ENCODE peak calls at places on chromosomes 7 and 10, in nine cellular contexts. One of them, this sample, is unnamed.

GRCh38 chr10:64345856-64346255 is 824.7 kb downstream of the REEP3 start:
- DNase-seq in CD8-positive, alpha-beta T cell: no peak
- DNase-seq in mammary epithelial cell: no peak
- DNase-seq in colonic mucosa: no peak
- DNase-seq in fibroblast of lung: no peak
- DNase-seq in adrenal gland: no peak
- DNase-seq in prostate gland: no peak
- DNase-seq in heart right ventricle: no peak
- DNase-seq in GM23248: no peak
- DNase-seq in this sample: no peak

GRCh38 chr10:3720228-3721019 is 64.6 kb downstream of the KLF6 start:
- DNase-seq in colonic mucosa: no peak
- DNase-seq in mammary epithelial cell: peak
- DNase-seq in heart right ventricle: peak
- DNase-seq in fibroblast of lung: peak
- DNase-seq in adrenal gland: no peak
- DNase-seq in GM23248: peak
- DNase-seq in CD8-positive, alpha-beta T cell: no peak
- DNase-seq in prostate gland: no peak
- DNase-seq in this sample: peak

GRCh38 chr7:97346349-97346748 is 228.9 kb downstream of the SDHAF3 start:
- DNase-seq in CD8-positive, alpha-beta T cell: no peak
- DNase-seq in fibroblast of lung: no peak
- DNase-seq in colonic mucosa: no peak
- DNase-seq in GM23248: no peak
- DNase-seq in adrenal gland: no peak
- DNase-seq in mammary epithelial cell: no peak
- DNase-seq in prostate gland: no peak
- DNase-seq in heart right ventricle: no peak
- DNase-seq in this sample: no peak

GRCh38 chr10:33377658-33378025 is 43.2 kb upstream of the NRP1 start:
- DNase-seq in mammary epithelial cell: peak
- DNase-seq in colonic mucosa: no peak
- DNase-seq in fibroblast of lung: peak
- DNase-seq in prostate gland: no peak
- DNase-seq in GM23248: peak
- DNase-seq in adrenal gland: no peak
- DNase-seq in CD8-positive, alpha-beta T cell: no peak
- DNase-seq in heart right ventricle: no peak
- DNase-seq in this sample: no peak

GRCh38 chr10:51960494-51960895 is 261.1 kb upstream of the CSTF2T start:
- DNase-seq in CD8-positive, alpha-beta T cell: no peak
- DNase-seq in fibroblast of lung: peak
- DNase-seq in heart right ventricle: peak
- DNase-seq in adrenal gland: no peak
- DNase-seq in colonic mucosa: no peak
- DNase-seq in mammary epithelial cell: peak
- DNase-seq in prostate gland: no peak
- DNase-seq in GM23248: peak
- DNase-seq in this sample: no peak

GRCh38 chr7:116543664-116544063 is 18.8 kb downstream of the CAV1 start:
- DNase-seq in colonic mucosa: no peak
- DNase-seq in fibroblast of lung: peak
- DNase-seq in mammary epithelial cell: peak
- DNase-seq in heart right ventricle: no peak
- DNase-seq in prostate gland: no peak
- DNase-seq in GM23248: peak
- DNase-seq in adrenal gland: no peak
- DNase-seq in CD8-positive, alpha-beta T cell: no peak
- DNase-seq in this sample: no peak

GRCh38 chr10:106992064-106992463 is 172.4 kb downstream of the SORCS1 start:
- DNase-seq in GM23248: no peak
- DNase-seq in heart right ventricle: no peak
- DNase-seq in fibroblast of lung: no peak
- DNase-seq in prostate gland: no peak
- DNase-seq in adrenal gland: no peak
- DNase-seq in mammary epithelial cell: no peak
- DNase-seq in colonic mucosa: no peak
- DNase-seq in CD8-positive, alpha-beta T cell: no peak
- DNase-seq in this sample: no peak

GRCh38 chr10:120749032-120749431 is 102.1 kb upstream of the WDR11 start:
- DNase-seq in adrenal gland: no peak
- DNase-seq in heart right ventricle: no peak
- DNase-seq in mammary epithelial cell: no peak
- DNase-seq in prostate gland: no peak
- DNase-seq in CD8-positive, alpha-beta T cell: no peak
- DNase-seq in colonic mucosa: no peak
- DNase-seq in GM23248: no peak
- DNase-seq in fibroblast of lung: no peak
- DNase-seq in this sample: no peak

GRCh38 chr7:100159099-100159623 is 638 bp upstream of the TRAPPC14 start:
- DNase-seq in GM23248: peak
- DNase-seq in colonic mucosa: no peak
- DNase-seq in heart right ventricle: no peak
- DNase-seq in fibroblast of lung: no peak
- DNase-seq in mammary epithelial cell: no peak
- DNase-seq in CD8-positive, alpha-beta T cell: no peak
- DNase-seq in prostate gland: no peak
- DNase-seq in adrenal gland: no peak
- DNase-seq in this sample: no peak

GRCh38 chr7:27173412-27174076 is 576 bp downstream of the HOXA10 start:
- DNase-seq in prostate gland: no peak
- DNase-seq in heart right ventricle: no peak
- DNase-seq in fibroblast of lung: no peak
- DNase-seq in GM23248: peak
- DNase-seq in CD8-positive, alpha-beta T cell: no peak
- DNase-seq in mammary epithelial cell: no peak
- DNase-seq in adrenal gland: peak
- DNase-seq in colonic mucosa: no peak
- DNase-seq in this sample: no peak

GRCh38 chr10:80511984-80512634 is 25.6 kb upstream of the SH2D4B start:
- DNase-seq in adrenal gland: no peak
- DNase-seq in colonic mucosa: no peak
- DNase-seq in heart right ventricle: no peak
- DNase-seq in fibroblast of lung: no peak
- DNase-seq in mammary epithelial cell: no peak
- DNase-seq in CD8-positive, alpha-beta T cell: no peak
- DNase-seq in GM23248: no peak
- DNase-seq in prostate gland: no peak
- DNase-seq in this sample: no peak

GRCh38 chr10:124943301-124944092 is 1.6 kb downstream of the ZRANB1 start:
- DNase-seq in GM23248: peak
- DNase-seq in mammary epithelial cell: peak
- DNase-seq in prostate gland: no peak
- DNase-seq in colonic mucosa: no peak
- DNase-seq in heart right ventricle: no peak
- DNase-seq in adrenal gland: no peak
- DNase-seq in CD8-positive, alpha-beta T cell: no peak
- DNase-seq in fibroblast of lung: peak
- DNase-seq in this sample: no peak

DNA sequence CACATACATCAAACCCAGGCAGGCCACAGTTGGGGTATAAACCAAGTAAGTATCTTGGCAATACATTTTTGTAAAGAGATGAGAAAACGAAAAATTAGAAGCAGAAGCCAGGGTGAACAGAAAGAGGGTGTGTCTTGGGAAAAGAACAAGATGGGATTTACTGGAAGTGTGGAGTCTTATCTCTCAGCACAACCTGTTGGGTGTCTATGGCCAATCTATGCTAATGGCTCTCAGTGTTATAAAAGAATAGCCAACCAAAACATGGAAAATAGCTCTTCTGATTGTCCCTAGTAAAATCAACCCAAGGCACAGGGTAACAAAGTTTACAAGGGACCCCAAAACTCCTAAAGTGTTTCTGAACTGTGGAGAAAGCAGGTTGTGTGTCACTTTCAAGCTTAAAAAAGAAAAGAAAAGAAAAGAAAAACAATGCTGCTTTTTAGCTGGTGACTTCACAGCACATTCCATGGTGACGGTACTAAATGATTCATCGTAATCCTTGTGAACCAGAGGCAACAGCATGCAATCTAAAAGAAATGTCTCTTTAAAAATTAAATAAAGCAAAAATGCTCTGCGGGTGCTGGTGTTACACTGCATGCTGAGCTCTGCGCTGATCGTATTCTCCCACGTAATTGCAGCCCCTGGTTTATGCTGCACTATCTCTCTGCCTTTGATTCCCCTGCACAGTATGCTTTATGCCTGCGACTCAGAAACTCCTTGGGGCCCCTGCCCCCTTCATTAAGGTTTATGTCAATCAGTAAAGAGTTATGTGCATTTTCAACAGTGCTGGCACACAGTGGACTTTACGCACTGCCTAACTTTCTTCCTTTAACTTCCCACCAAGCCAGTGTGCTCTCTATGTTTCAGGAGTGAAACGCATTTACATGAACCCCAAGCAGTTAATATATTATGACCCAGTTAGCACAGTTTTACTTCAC is 100.7 kb downstream of the C10orf90 start:
- DNase-seq in mammary epithelial cell: peak
- DNase-seq in prostate gland: no peak
- DNase-seq in CD8-positive, alpha-beta T cell: no peak
- DNase-seq in GM23248: peak
- DNase-seq in fibroblast of lung: peak
- DNase-seq in colonic mucosa: no peak
- DNase-seq in heart right ventricle: no peak
- DNase-seq in adrenal gland: no peak
- DNase-seq in this sample: no peak
- H3K27ac ChIP-seq in mammary epithelial cell: no peak
- H3K27ac ChIP-seq in prostate gland: no peak
- H3K27ac ChIP-seq in CD8-positive, alpha-beta T cell: no peak
- H3K27ac ChIP-seq in GM23248: peak
- H3K27ac ChIP-seq in fibroblast of lung: no peak
- H3K27ac ChIP-seq in colonic mucosa: no peak
- H3K27ac ChIP-seq in heart right ventricle: no peak
- H3K27ac ChIP-seq in adrenal gland: no peak
- H3K27ac ChIP-seq in this sample: peak

DNA sequence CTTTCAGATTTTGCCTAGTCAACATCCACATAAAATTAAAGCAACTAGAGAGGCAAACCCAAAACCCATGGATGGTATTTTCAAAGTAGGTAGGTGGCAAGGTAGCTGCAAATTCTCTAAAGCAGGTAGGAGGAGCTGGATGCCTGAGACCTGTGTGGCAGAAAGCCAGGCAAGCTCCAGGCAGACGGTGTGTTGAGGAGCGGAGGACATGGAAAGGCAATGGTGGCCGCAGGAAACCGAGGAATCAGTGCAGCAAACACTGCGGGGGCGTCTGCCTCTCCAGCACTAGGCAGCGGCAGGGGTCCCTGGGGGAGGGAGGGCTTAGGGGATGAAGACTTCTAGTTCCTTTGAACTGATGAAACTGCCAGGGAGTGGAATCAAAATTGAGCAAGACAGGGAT is 101.3 kb downstream of the GALNT11 start:
- DNase-seq in mammary epithelial cell: no peak
- DNase-seq in CD8-positive, alpha-beta T cell: no peak
- DNase-seq in prostate gland: no peak
- DNase-seq in adrenal gland: no peak
- DNase-seq in colonic mucosa: no peak
- DNase-seq in heart right ventricle: no peak
- DNase-seq in fibroblast of lung: no peak
- DNase-seq in GM23248: no peak
- DNase-seq in this sample: no peak
- H3K27ac ChIP-seq in mammary epithelial cell: no peak
- H3K27ac ChIP-seq in CD8-positive, alpha-beta T cell: no peak
- H3K27ac ChIP-seq in prostate gland: no peak
- H3K27ac ChIP-seq in adrenal gland: no peak
- H3K27ac ChIP-seq in colonic mucosa: no peak
- H3K27ac ChIP-seq in heart right ventricle: no peak
- H3K27ac ChIP-seq in fibroblast of lung: no peak
- H3K27ac ChIP-seq in GM23248: no peak
- H3K27ac ChIP-seq in this sample: no peak

DNA sequence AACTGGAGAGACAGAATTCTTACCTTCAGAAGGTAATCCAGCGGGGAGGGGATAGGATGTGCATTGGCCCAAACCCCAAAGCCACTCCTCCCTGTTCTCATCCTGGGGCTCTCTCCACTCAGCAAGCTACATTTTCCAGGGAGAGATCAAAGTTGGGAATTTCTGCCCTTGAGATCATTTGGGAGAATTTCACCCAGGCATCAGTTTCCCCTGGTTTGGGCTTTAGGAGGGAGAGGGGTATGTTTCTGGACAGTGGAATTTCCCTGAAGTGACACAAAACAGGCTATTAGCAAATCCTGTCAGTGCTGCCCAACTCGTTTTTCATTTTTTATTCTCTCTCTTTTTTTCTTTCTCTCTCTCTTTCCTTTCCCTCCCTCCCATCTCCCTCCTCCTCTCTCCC is 35.7 kb downstream of the CYP17A1 start:
- DNase-seq in fibroblast of lung: no peak
- DNase-seq in prostate gland: no peak
- DNase-seq in mammary epithelial cell: peak
- DNase-seq in CD8-positive, alpha-beta T cell: no peak
- DNase-seq in heart right ventricle: no peak
- DNase-seq in adrenal gland: no peak
- DNase-seq in colonic mucosa: no peak
- DNase-seq in GM23248: no peak
- DNase-seq in this sample: no peak
- H3K27ac ChIP-seq in fibroblast of lung: no peak
- H3K27ac ChIP-seq in prostate gland: peak
- H3K27ac ChIP-seq in mammary epithelial cell: no peak
- H3K27ac ChIP-seq in CD8-positive, alpha-beta T cell: no peak
- H3K27ac ChIP-seq in heart right ventricle: peak
- H3K27ac ChIP-seq in adrenal gland: peak
- H3K27ac ChIP-seq in colonic mucosa: peak
- H3K27ac ChIP-seq in GM23248: no peak
- H3K27ac ChIP-seq in this sample: no peak

GRCh38 chr10:5752301-5752871 is 60.8 kb downstream of the GDI2 start:
- DNase-seq in prostate gland: no peak
- DNase-seq in GM23248: peak
- DNase-seq in colonic mucosa: no peak
- DNase-seq in mammary epithelial cell: no peak
- DNase-seq in heart right ventricle: no peak
- DNase-seq in adrenal gland: no peak
- DNase-seq in fibroblast of lung: no peak
- DNase-seq in CD8-positive, alpha-beta T cell: no peak
- DNase-seq in this sample: no peak
- H3K27ac ChIP-seq in prostate gland: no peak
- H3K27ac ChIP-seq in GM23248: peak
- H3K27ac ChIP-seq in colonic mucosa: no peak
- H3K27ac ChIP-seq in mammary epithelial cell: no peak
- H3K27ac ChIP-seq in heart right ventricle: no peak
- H3K27ac ChIP-seq in adrenal gland: no peak
- H3K27ac ChIP-seq in fibroblast of lung: no peak
- H3K27ac ChIP-seq in CD8-positive, alpha-beta T cell: no peak
- H3K27ac ChIP-seq in this sample: no peak

GRCh38 chr10:77554996-77555397 is 82.6 kb downstream of the KCNMA1 start:
- DNase-seq in adrenal gland: no peak
- DNase-seq in heart right ventricle: no peak
- DNase-seq in prostate gland: no peak
- DNase-seq in fibroblast of lung: peak
- DNase-seq in mammary epithelial cell: no peak
- DNase-seq in GM23248: no peak
- DNase-seq in colonic mucosa: no peak
- DNase-seq in CD8-positive, alpha-beta T cell: no peak
- DNase-seq in this sample: no peak
- H3K27ac ChIP-seq in adrenal gland: no peak
- H3K27ac ChIP-seq in heart right ventricle: peak
- H3K27ac ChIP-seq in prostate gland: peak
- H3K27ac ChIP-seq in fibroblast of lung: no peak
- H3K27ac ChIP-seq in mammary epithelial cell: no peak
- H3K27ac ChIP-seq in GM23248: no peak
- H3K27ac ChIP-seq in colonic mucosa: peak
- H3K27ac ChIP-seq in CD8-positive, alpha-beta T cell: no peak
- H3K27ac ChIP-seq in this sample: no peak